ENCODE peak calls at places on chromosomes 2 and 18, in ten cellular contexts. One of them, this sample, is unnamed.

GRCh38 chr2:55718165-55719008 is 24.7 kb upstream of the PNPT1 start:
- DNase-seq in endothelial cell of umbilical vein: peak; percentile 77
- DNase-seq in effector memory CD4-positive, alpha-beta T cell: no peak
- DNase-seq in transverse colon: peak; percentile 40
- DNase-seq in prostate gland: peak; percentile 64
- DNase-seq in CD4-positive, CD25-positive, alpha-beta regulatory T cell: no peak
- DNase-seq in fibroblast of lung: peak; percentile 77
- DNase-seq in mesendoderm: peak; percentile 68
- DNase-seq in mammary epithelial cell: peak; percentile 52
- DNase-seq in lung: peak; percentile 56
- DNase-seq in this sample: peak; percentile 76

GRCh38 chr2:11995381-11995947 is 249.0 kb downstream of the LPIN1 start:
- DNase-seq in fibroblast of lung: no peak
- DNase-seq in endothelial cell of umbilical vein: peak; percentile 30
- DNase-seq in lung: no peak
- DNase-seq in transverse colon: no peak
- DNase-seq in mammary epithelial cell: no peak
- DNase-seq in CD4-positive, CD25-positive, alpha-beta regulatory T cell: no peak
- DNase-seq in prostate gland: no peak
- DNase-seq in mesendoderm: no peak
- DNase-seq in effector memory CD4-positive, alpha-beta T cell: no peak
- DNase-seq in this sample: no peak

GRCh38 chr2:61151434-61151833 is 10.6 kb upstream of the C2orf74 start:
- DNase-seq in effector memory CD4-positive, alpha-beta T cell: no peak
- DNase-seq in prostate gland: no peak
- DNase-seq in lung: no peak
- DNase-seq in mesendoderm: peak; percentile 21
- DNase-seq in mammary epithelial cell: peak; percentile 26
- DNase-seq in transverse colon: no peak
- DNase-seq in endothelial cell of umbilical vein: no peak
- DNase-seq in CD4-positive, CD25-positive, alpha-beta regulatory T cell: no peak
- DNase-seq in fibroblast of lung: peak; percentile 52
- DNase-seq in this sample: no peak

GRCh38 chr2:106997204-106997603 is 111.2 kb upstream of the ST6GAL2 start:
- DNase-seq in prostate gland: no peak
- DNase-seq in transverse colon: no peak
- DNase-seq in lung: no peak
- DNase-seq in endothelial cell of umbilical vein: no peak
- DNase-seq in CD4-positive, CD25-positive, alpha-beta regulatory T cell: no peak
- DNase-seq in effector memory CD4-positive, alpha-beta T cell: no peak
- DNase-seq in mesendoderm: no peak
- DNase-seq in fibroblast of lung: no peak
- DNase-seq in mammary epithelial cell: no peak
- DNase-seq in this sample: no peak

GRCh38 chr2:54208364-54209240 is 47.4 kb downstream of the TSPYL6 start:
- DNase-seq in mammary epithelial cell: no peak
- DNase-seq in CD4-positive, CD25-positive, alpha-beta regulatory T cell: no peak
- DNase-seq in endothelial cell of umbilical vein: peak; percentile 29
- DNase-seq in mesendoderm: no peak
- DNase-seq in effector memory CD4-positive, alpha-beta T cell: no peak
- DNase-seq in transverse colon: no peak
- DNase-seq in prostate gland: no peak
- DNase-seq in fibroblast of lung: peak; percentile 74
- DNase-seq in lung: no peak
- DNase-seq in this sample: no peak

GRCh38 chr2:215290980-215291599 is 20.8 kb upstream of the ATIC start:
- DNase-seq in mammary epithelial cell: peak; percentile 8
- DNase-seq in lung: no peak
- DNase-seq in transverse colon: no peak
- DNase-seq in endothelial cell of umbilical vein: no peak
- DNase-seq in effector memory CD4-positive, alpha-beta T cell: no peak
- DNase-seq in mesendoderm: peak; percentile 16
- DNase-seq in prostate gland: no peak
- DNase-seq in CD4-positive, CD25-positive, alpha-beta regulatory T cell: no peak
- DNase-seq in fibroblast of lung: no peak
- DNase-seq in this sample: no peak

GRCh38 chr2:113225505-113226259 is 51.9 kb downstream of the PSD4 start:
- DNase-seq in mesendoderm: peak; percentile 83
- DNase-seq in transverse colon: no peak
- DNase-seq in fibroblast of lung: peak; percentile 52
- DNase-seq in lung: no peak
- DNase-seq in CD4-positive, CD25-positive, alpha-beta regulatory T cell: no peak
- DNase-seq in mammary epithelial cell: no peak
- DNase-seq in effector memory CD4-positive, alpha-beta T cell: no peak
- DNase-seq in prostate gland: no peak
- DNase-seq in endothelial cell of umbilical vein: no peak
- DNase-seq in this sample: no peak

GRCh38 chr2:26298638-26299393 is 47.1 kb upstream of the SELENOI start:
- DNase-seq in prostate gland: peak; percentile 46
- DNase-seq in CD4-positive, CD25-positive, alpha-beta regulatory T cell: no peak
- DNase-seq in mammary epithelial cell: peak; percentile 72
- DNase-seq in transverse colon: peak; percentile 23
- DNase-seq in mesendoderm: peak; percentile 59
- DNase-seq in lung: peak; percentile 56
- DNase-seq in endothelial cell of umbilical vein: peak; percentile 75
- DNase-seq in effector memory CD4-positive, alpha-beta T cell: no peak
- DNase-seq in fibroblast of lung: peak; percentile 62
- DNase-seq in this sample: peak; percentile 40

GRCh38 chr18:55384551-55385275 is 203.3 kb downstream of the TCF4 start:
- DNase-seq in lung: no peak
- DNase-seq in mammary epithelial cell: peak; percentile 32
- DNase-seq in endothelial cell of umbilical vein: peak; percentile 67
- DNase-seq in prostate gland: no peak
- DNase-seq in CD4-positive, CD25-positive, alpha-beta regulatory T cell: no peak
- DNase-seq in transverse colon: peak; percentile 9
- DNase-seq in fibroblast of lung: peak; percentile 62
- DNase-seq in mesendoderm: peak; percentile 78
- DNase-seq in effector memory CD4-positive, alpha-beta T cell: no peak
- DNase-seq in this sample: peak; percentile 23

GRCh38 chr18:13271512-13271911 is 53.0 kb downstream of the LDLRAD4 start:
- DNase-seq in mesendoderm: peak; percentile 61
- DNase-seq in endothelial cell of umbilical vein: no peak
- DNase-seq in prostate gland: no peak
- DNase-seq in CD4-positive, CD25-positive, alpha-beta regulatory T cell: no peak
- DNase-seq in effector memory CD4-positive, alpha-beta T cell: no peak
- DNase-seq in mammary epithelial cell: no peak
- DNase-seq in fibroblast of lung: no peak
- DNase-seq in transverse colon: no peak
- DNase-seq in lung: no peak
- DNase-seq in this sample: no peak

GRCh38 chr2:42331569-42332284 is 29.3 kb downstream of the COX7A2L start:
- DNase-seq in lung: no peak
- DNase-seq in CD4-positive, CD25-positive, alpha-beta regulatory T cell: no peak
- DNase-seq in effector memory CD4-positive, alpha-beta T cell: no peak
- DNase-seq in endothelial cell of umbilical vein: no peak
- DNase-seq in transverse colon: no peak
- DNase-seq in fibroblast of lung: peak; percentile 29
- DNase-seq in mammary epithelial cell: no peak
- DNase-seq in mesendoderm: no peak
- DNase-seq in prostate gland: no peak
- DNase-seq in this sample: no peak

GRCh38 chr2:64839844-64840243 is 149.4 kb upstream of the SLC1A4 start:
- DNase-seq in transverse colon: peak; percentile 21
- DNase-seq in mammary epithelial cell: no peak
- DNase-seq in prostate gland: no peak
- DNase-seq in CD4-positive, CD25-positive, alpha-beta regulatory T cell: no peak
- DNase-seq in endothelial cell of umbilical vein: no peak
- DNase-seq in mesendoderm: no peak
- DNase-seq in effector memory CD4-positive, alpha-beta T cell: no peak
- DNase-seq in fibroblast of lung: peak; percentile 24
- DNase-seq in lung: no peak
- DNase-seq in this sample: no peak

GRCh38 chr2:237876951-237877491 is 17.6 kb downstream of the RAMP1 start:
- DNase-seq in prostate gland: no peak
- DNase-seq in fibroblast of lung: no peak
- DNase-seq in CD4-positive, CD25-positive, alpha-beta regulatory T cell: no peak
- DNase-seq in lung: no peak
- DNase-seq in endothelial cell of umbilical vein: no peak
- DNase-seq in mesendoderm: no peak
- DNase-seq in mammary epithelial cell: no peak
- DNase-seq in effector memory CD4-positive, alpha-beta T cell: no peak
- DNase-seq in transverse colon: no peak
- DNase-seq in this sample: no peak

GRCh38 chr2:237878321-237879057 is 19.1 kb downstream of the RAMP1 start:
- DNase-seq in effector memory CD4-positive, alpha-beta T cell: no peak
- DNase-seq in transverse colon: no peak
- DNase-seq in endothelial cell of umbilical vein: no peak
- DNase-seq in CD4-positive, CD25-positive, alpha-beta regulatory T cell: no peak
- DNase-seq in mammary epithelial cell: no peak
- DNase-seq in prostate gland: no peak
- DNase-seq in fibroblast of lung: no peak
- DNase-seq in mesendoderm: no peak
- DNase-seq in lung: no peak
- DNase-seq in this sample: no peak

GRCh38 chr2:237879991-237880560 is 20.7 kb downstream of the RAMP1 start:
- DNase-seq in transverse colon: no peak
- DNase-seq in CD4-positive, CD25-positive, alpha-beta regulatory T cell: no peak
- DNase-seq in effector memory CD4-positive, alpha-beta T cell: no peak
- DNase-seq in mammary epithelial cell: no peak
- DNase-seq in prostate gland: no peak
- DNase-seq in lung: no peak
- DNase-seq in fibroblast of lung: no peak
- DNase-seq in mesendoderm: no peak
- DNase-seq in endothelial cell of umbilical vein: no peak
- DNase-seq in this sample: no peak

GRCh38 chr2:237877576-237878307 is 18.3 kb downstream of the RAMP1 start:
- DNase-seq in lung: no peak
- DNase-seq in transverse colon: no peak
- DNase-seq in CD4-positive, CD25-positive, alpha-beta regulatory T cell: no peak
- DNase-seq in mammary epithelial cell: no peak
- DNase-seq in fibroblast of lung: no peak
- DNase-seq in mesendoderm: no peak
- DNase-seq in endothelial cell of umbilical vein: no peak
- DNase-seq in effector memory CD4-positive, alpha-beta T cell: no peak
- DNase-seq in prostate gland: no peak
- DNase-seq in this sample: no peak

DNA sequence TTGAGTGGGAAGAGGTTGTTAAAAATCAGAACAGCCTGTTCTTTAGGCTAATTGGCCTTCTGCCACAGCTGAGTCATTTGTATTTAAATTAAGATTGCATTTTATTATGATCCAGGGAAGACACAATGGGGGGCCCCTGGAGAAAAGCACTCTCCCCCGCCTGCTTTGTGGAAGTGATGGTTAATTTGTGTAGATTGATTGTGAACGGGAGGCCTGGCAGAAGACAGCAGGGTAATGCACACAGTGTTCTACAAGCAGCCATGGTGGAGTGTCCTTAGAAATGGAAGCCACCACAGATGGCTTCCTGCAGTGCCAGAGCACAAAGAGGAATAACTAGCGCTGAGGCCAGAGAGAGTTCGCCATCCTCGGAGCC is 19.6 kb downstream of the RAMP1 start:
- DNase-seq in prostate gland: no peak
- DNase-seq in lung: no peak
- DNase-seq in mesendoderm: no peak
- DNase-seq in CD4-positive, CD25-positive, alpha-beta regulatory T cell: no peak
- DNase-seq in transverse colon: no peak
- DNase-seq in fibroblast of lung: peak; percentile 82
- DNase-seq in mammary epithelial cell: peak; percentile 17
- DNase-seq in endothelial cell of umbilical vein: peak; percentile 14
- DNase-seq in effector memory CD4-positive, alpha-beta T cell: no peak
- DNase-seq in this sample: no peak
- H3K36me3 ChIP-seq in prostate gland: no peaks in the 10 kb centered on the region
- H3K36me3 ChIP-seq in lung: no peaks in the 10 kb centered on the region
- H3K36me3 ChIP-seq in mesendoderm: no peaks in the 10 kb centered on the region
- H3K36me3 ChIP-seq in CD4-positive, CD25-positive, alpha-beta regulatory T cell: no peaks in the 10 kb centered on the region
- H3K36me3 ChIP-seq in transverse colon: no peaks in the 10 kb centered on the region
- H3K36me3 ChIP-seq in fibroblast of lung: no peaks in the 10 kb centered on the region
- H3K36me3 ChIP-seq in mammary epithelial cell: no peaks in the 10 kb centered on the region
- H3K36me3 ChIP-seq in endothelial cell of umbilical vein: no peaks in the 10 kb centered on the region
- H3K36me3 ChIP-seq in effector memory CD4-positive, alpha-beta T cell: no peaks in the 10 kb centered on the region
- H3K36me3 ChIP-seq in this sample: no peaks in the 10 kb centered on the region

GRCh38 chr2:85162746-85163301 is 29.6 kb downstream of the TCF7L1 start:
- DNase-seq in mesendoderm: no peak
- DNase-seq in fibroblast of lung: peak; percentile 91
- DNase-seq in effector memory CD4-positive, alpha-beta T cell: no peak
- DNase-seq in mammary epithelial cell: no peak
- DNase-seq in CD4-positive, CD25-positive, alpha-beta regulatory T cell: no peak
- DNase-seq in prostate gland: no peak
- DNase-seq in lung: no peak
- DNase-seq in transverse colon: no peak
- DNase-seq in endothelial cell of umbilical vein: no peak
- DNase-seq in this sample: no peak
- H3K27ac ChIP-seq in mesendoderm: no peak overlapping the region
- H3K27ac ChIP-seq in fibroblast of lung: no peak overlapping the region
- H3K27ac ChIP-seq in effector memory CD4-positive, alpha-beta T cell: no peak overlapping the region
- H3K27ac ChIP-seq in mammary epithelial cell: no peak overlapping the region
- H3K27ac ChIP-seq in CD4-positive, CD25-positive, alpha-beta regulatory T cell: no peak overlapping the region
- H3K27ac ChIP-seq in prostate gland: no peak overlapping the region
- H3K27ac ChIP-seq in lung: no peak overlapping the region
- H3K27ac ChIP-seq in transverse colon: no peak overlapping the region
- H3K27ac ChIP-seq in endothelial cell of umbilical vein: no peak overlapping the region
- H3K27ac ChIP-seq in this sample: no peak overlapping the region

DNA sequence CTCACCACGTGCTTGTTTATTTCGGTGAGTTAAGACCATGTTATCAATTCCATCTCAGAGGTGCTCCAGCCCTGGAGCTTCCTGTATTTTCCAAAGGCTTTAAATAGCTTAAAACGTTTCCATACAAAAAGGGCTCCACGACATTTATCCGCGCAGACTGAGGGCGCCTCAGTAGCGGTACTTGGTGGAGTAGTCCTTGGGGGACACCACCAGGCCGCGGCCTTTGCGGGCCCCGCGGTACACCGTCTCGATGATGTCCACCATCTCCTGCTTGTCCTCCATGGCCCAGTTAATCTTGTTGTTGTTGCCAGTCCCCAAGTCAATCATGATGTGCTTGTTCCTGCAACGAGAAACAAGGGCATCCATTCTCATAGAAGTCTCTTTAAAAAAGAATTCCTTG is 9.1 kb downstream of the HSBP1L1 start:
- DNase-seq in mammary epithelial cell: no peak
- DNase-seq in lung: no peak
- DNase-seq in prostate gland: no peak
- DNase-seq in mesendoderm: no peak
- DNase-seq in fibroblast of lung: no peak
- DNase-seq in transverse colon: no peak
- DNase-seq in effector memory CD4-positive, alpha-beta T cell: no peak
- DNase-seq in CD4-positive, CD25-positive, alpha-beta regulatory T cell: no peak
- DNase-seq in endothelial cell of umbilical vein: no peak
- DNase-seq in this sample: no peak
- H3K36me3 ChIP-seq in mammary epithelial cell: peaks cover 19% of the 10 kb centered on the region
- H3K36me3 ChIP-seq in lung: peaks cover 30% of the 10 kb centered on the region
- H3K36me3 ChIP-seq in prostate gland: no peaks in the 10 kb centered on the region
- H3K36me3 ChIP-seq in mesendoderm: peaks cover 2% of the 10 kb centered on the region
- H3K36me3 ChIP-seq in fibroblast of lung: peaks cover 18% of the 10 kb centered on the region
- H3K36me3 ChIP-seq in transverse colon: peaks cover 3% of the 10 kb centered on the region
- H3K36me3 ChIP-seq in effector memory CD4-positive, alpha-beta T cell: peaks cover 50% of the 10 kb centered on the region
- H3K36me3 ChIP-seq in CD4-positive, CD25-positive, alpha-beta regulatory T cell: peaks cover 40% of the 10 kb centered on the region
- H3K36me3 ChIP-seq in endothelial cell of umbilical vein: no peaks in the 10 kb centered on the region
- H3K36me3 ChIP-seq in this sample: peaks cover 9% of the 10 kb centered on the region

DNA sequence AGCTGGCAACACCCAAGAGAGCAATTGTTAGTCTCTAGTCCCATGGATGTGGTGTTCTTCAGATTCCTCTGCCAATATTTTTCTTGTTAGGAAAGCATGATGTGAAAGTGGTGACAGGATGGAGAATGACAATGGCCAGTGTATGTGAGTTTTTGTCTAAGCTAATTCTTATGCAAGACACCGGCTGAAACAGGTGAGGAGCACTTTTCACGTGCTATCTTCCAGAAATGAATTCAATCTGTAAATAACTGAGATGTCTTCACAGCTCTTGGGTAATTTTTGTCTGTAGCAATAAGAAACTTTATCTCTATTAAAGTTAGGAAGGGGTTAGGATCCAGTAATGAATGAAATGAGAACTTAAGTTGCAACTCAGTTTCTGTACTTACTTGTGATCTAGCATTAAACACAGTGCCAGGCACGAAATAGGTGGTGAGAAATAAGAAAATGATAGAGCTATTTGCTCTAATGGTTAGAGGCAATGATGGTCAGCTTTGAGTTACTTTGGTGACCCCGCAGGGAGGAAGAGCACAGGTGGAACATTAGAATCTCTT is 676 bp upstream of the AGPS start:
- DNase-seq in effector memory CD4-positive, alpha-beta T cell: no peak
- DNase-seq in lung: no peak
- DNase-seq in fibroblast of lung: no peak
- DNase-seq in endothelial cell of umbilical vein: no peak
- DNase-seq in mesendoderm: no peak
- DNase-seq in mammary epithelial cell: peak; percentile 6
- DNase-seq in transverse colon: no peak
- DNase-seq in prostate gland: no peak
- DNase-seq in CD4-positive, CD25-positive, alpha-beta regulatory T cell: no peak
- DNase-seq in this sample: no peak
- H3K27ac ChIP-seq in effector memory CD4-positive, alpha-beta T cell: no peak overlapping the region
- H3K27ac ChIP-seq in lung: peak overlapping the region; percentile 84
- H3K27ac ChIP-seq in fibroblast of lung: peak overlapping the region; percentile 63
- H3K27ac ChIP-seq in endothelial cell of umbilical vein: peak overlapping the region; percentile 91
- H3K27ac ChIP-seq in mesendoderm: no peak overlapping the region
- H3K27ac ChIP-seq in mammary epithelial cell: no peak overlapping the region
- H3K27ac ChIP-seq in transverse colon: peak overlapping the region; percentile 92
- H3K27ac ChIP-seq in prostate gland: no peak overlapping the region
- H3K27ac ChIP-seq in CD4-positive, CD25-positive, alpha-beta regulatory T cell: peak overlapping the region; percentile 61
- H3K27ac ChIP-seq in this sample: peak overlapping the region; percentile 78

This sample was measured in colonic mucosa.